ENCODE peak calls at places on chromosomes 4 and X, in nine cellular contexts. F is RWPE1; C is heart right ventricle; D is germinal center; S is stimulated activated CD4-positive, alpha-beta T cell treated with anti-CD3 and anti-CD28 coated beads, Interleukin-15, amount 100 ng/mL, for 48 hours; U is stromal cell of bone marrow; M is A172; Y is NCI-H82; E is suprapubic skin. I is an unnamed sample.

GRCh38 chrX:104166735-104167436 is 633 bp downstream of the FAM199X start:
- DNase-seq in F (peak), C (peak), D (no peak), S (no peak), U (no peak), M (peak), Y (peak), E (no peak), I (peak)

GRCh38 chr4:69098470-69098869 is 2.2 kb downstream of the UGT2B7 start:
- DNase-seq in F (no peak), C (no peak), D (no peak), S (no peak), U (no peak), M (no peak), Y (no peak), E (no peak), I (no peak)

GRCh38 chr4:27270435-27270834 is 409.8 kb downstream of the STIM2 start:
- DNase-seq in F (peak), C (no peak), D (no peak), S (no peak), U (no peak), M (no peak), Y (no peak), E (no peak), I (peak)

GRCh38 chr4:116829187-116829586 is 256.2 kb downstream of the TRAM1L1 start:
- DNase-seq in F (no peak), C (no peak), D (no peak), S (no peak), U (no peak), M (peak), Y (no peak), E (no peak), I (no peak)

GRCh38 chr4:148288448-148288847 is 153.8 kb downstream of the NR3C2 start:
- DNase-seq in F (no peak), C (peak), D (no peak), S (no peak), U (no peak), M (no peak), Y (peak), E (no peak), I (no peak)

GRCh38 chrX:14712096-14712495 is 160.8 kb downstream of the FANCB start:
- DNase-seq in F (no peak), C (no peak), D (no peak), S (no peak), U (no peak), M (no peak), Y (peak), E (no peak), I (no peak)

GRCh38 chrX:80879143-80879542 is 69.5 kb upstream of the BRWD3 start:
- DNase-seq in F (no peak), C (no peak), D (no peak), S (no peak), U (no peak), M (no peak), Y (peak), E (no peak), I (no peak)

GRCh38 chrX:39149761-39150160 is 348.5 kb downstream of the MID1IP1 start:
- DNase-seq in F (peak), C (peak), D (peak), S (no peak), U (peak), M (peak), Y (peak), E (peak), I (no peak)

GRCh38 chr4:168409089-168409801 is 71.0 kb downstream of the DDX60L start:
- DNase-seq in F (peak), C (peak), D (no peak), S (no peak), U (no peak), M (peak), Y (no peak), E (no peak), I (peak)

GRCh38 chr4:98828801-98829200 is 100.1 kb downstream of the EIF4E start:
- DNase-seq in F (no peak), C (no peak), D (no peak), S (no peak), U (no peak), M (no peak), Y (peak), E (no peak), I (peak)

GRCh38 chrX:2913118-2913517 is 16.0 kb downstream of the ARSD start:
- DNase-seq in F (no peak), C (no peak), D (no peak), S (no peak), U (no peak), M (no peak), Y (peak), E (no peak), I (no peak)